ENCODE peak calls at places on chromosomes 13 and 19, in nine cellular contexts. Y is Caco-2; Q is activated CD4-positive, alpha-beta T cell treated with anti-CD3 and anti-CD28 coated beads, Interleukin-2, amount 50 U/mL, for 24 hours; S is AML-193; R is ovary; I is fibroblast of gingiva; V is sciatic nerve; H is neuronal stem cell; X is AG08396. K is an unnamed sample.

GRCh38 chr19:51771369-51771768 is 10.4 kb downstream of the FPR2 start:
- DNase-seq in Y (no peak), Q (no peak), S (peak), R (peak), I (no peak), V (no peak), H (no peak), X (no peak), K (no peak)

GRCh38 chr19:4310247-4311121 is 6.1 kb downstream of the FSD1 start:
- DNase-seq in Y (no peak), Q (no peak), S (no peak), R (no peak), I (no peak), V (no peak), H (no peak), X (no peak), K (no peak)

GRCh38 chr13:76293751-76294150 is 592.5 kb downstream of the KCTD12 start:
- DNase-seq in Y (no peak), Q (no peak), S (no peak), R (no peak), I (peak), V (no peak), H (no peak), X (peak), K (no peak)

GRCh38 chr19:5927439-5927821 is 13.4 kb downstream of the CAPS start:
- DNase-seq in Y (no peak), Q (no peak), S (no peak), R (no peak), I (no peak), V (no peak), H (no peak), X (no peak), K (no peak)

GRCh38 chr19:46412983-46413261 is 442 bp downstream of the CCDC8 start:
- DNase-seq in Y (no peak), Q (no peak), S (no peak), R (no peak), I (no peak), V (no peak), H (no peak), X (no peak), K (no peak)

GRCh38 chr13:30466841-30467252 is 1.1 kb upstream of the HMGB1 start:
- DNase-seq in Y (no peak), Q (no peak), S (peak), R (no peak), I (no peak), V (no peak), H (no peak), X (no peak), K (no peak)

GRCh38 chr13:49164712-49165111 is 55.4 kb upstream of the MLNR start:
- DNase-seq in Y (no peak), Q (no peak), S (no peak), R (no peak), I (no peak), V (no peak), H (no peak), X (no peak), K (no peak)

GRCh38 chr19:29770653-29771052 is 41.1 kb upstream of the CCNE1 start:
- DNase-seq in Y (no peak), Q (no peak), S (no peak), R (no peak), I (no peak), V (no peak), H (no peak), X (no peak), K (no peak)

GRCh38 chr13:30194906-30195305 is 112.4 kb downstream of the KATNAL1 start:
- DNase-seq in Y (no peak), Q (no peak), S (no peak), R (no peak), I (no peak), V (no peak), H (no peak), X (no peak), K (no peak)

GRCh38 chr13:98280176-98280510 is 103.1 kb upstream of the RNF113B start:
- DNase-seq in Y (no peak), Q (no peak), S (no peak), R (no peak), I (no peak), V (no peak), H (no peak), X (no peak), K (no peak)

GRCh38 chr13:34066344-34066743 is 248.4 kb downstream of the RFC3 start:
- DNase-seq in Y (no peak), Q (no peak), S (no peak), R (no peak), I (no peak), V (no peak), H (no peak), X (no peak), K (no peak)

GRCh38 chr13:38417727-38418126 is 68.1 kb downstream of the UFM1 start:
- DNase-seq in Y (peak), Q (no peak), S (peak), R (no peak), I (peak), V (no peak), H (no peak), X (peak), K (no peak)

GRCh38 chr13:110416131-110416584 is 109.1 kb downstream of the COL4A2 start:
- DNase-seq in Y (no peak), Q (no peak), S (no peak), R (no peak), I (peak), V (no peak), H (no peak), X (no peak), K (no peak)

GRCh38 chr13:84605927-84606326 is 723.7 kb upstream of the SLITRK1 start:
- DNase-seq in Y (peak), Q (no peak), S (no peak), R (no peak), I (no peak), V (no peak), H (no peak), X (no peak), K (no peak)

GRCh38 chr13:20193142-20193923 is 595 bp upstream of the GJB2 start:
- DNase-seq in Y (no peak), Q (no peak), S (no peak), R (no peak), I (no peak), V (no peak), H (no peak), X (no peak), K (no peak)

GRCh38 chr19:15254547-15254946 is 22.3 kb upstream of the EPHX3 start:
- DNase-seq in Y (no peak), Q (no peak), S (no peak), R (no peak), I (no peak), V (no peak), H (no peak), X (no peak), K (no peak)

GRCh38 chr19:33947565-33947964 is 150.9 kb downstream of the KCTD15 start:
- DNase-seq in Y (no peak), Q (no peak), S (peak), R (no peak), I (no peak), V (no peak), H (no peak), X (no peak), K (no peak)

GRCh38 chr19:39130337-39131254 is 5.0 kb downstream of the PAK4 start:
- DNase-seq in Y (no peak), Q (no peak), S (no peak), R (no peak), I (no peak), V (no peak), H (no peak), X (no peak), K (no peak)

GRCh38 chr13:52903320-52903719 is 54.9 kb upstream of the PCDH8 start:
- DNase-seq in Y (no peak), Q (no peak), S (no peak), R (no peak), I (no peak), V (no peak), H (no peak), X (no peak), K (no peak)

GRCh38 chr19:39832341-39833083 is 1.4 kb downstream of the DYRK1B start:
- DNase-seq in Y (no peak), Q (no peak), S (no peak), R (no peak), I (no peak), V (peak), H (no peak), X (no peak), K (no peak)

GRCh38 chr19:42850981-42851717 is 28.4 kb downstream of the PSG1 start:
- DNase-seq in Y (peak), Q (no peak), S (no peak), R (no peak), I (peak), V (no peak), H (no peak), X (peak), K (no peak)